ENCODE peak calls at places on chromosomes 1 and 21, in eight cellular contexts. One of them, this sample, is unnamed.

GRCh38 chr1:2178875-2179274 is 15.7 kb downstream of the FAAP20 start:
- DNase-seq in uterus: no peak
- DNase-seq in heart right ventricle: no peak
- DNase-seq in trophoblast cell: no peak
- DNase-seq in psoas muscle: no peak
- DNase-seq in hepatocyte: no peak
- DNase-seq in BJ: no peak
- DNase-seq in transverse colon: no peak
- DNase-seq in this sample: no peak

GRCh38 chr1:205563927-205564441 is 59.5 kb downstream of the CDK18 start:
- DNase-seq in heart right ventricle: no peak
- DNase-seq in trophoblast cell: no peak
- DNase-seq in uterus: no peak
- DNase-seq in transverse colon: peak
- DNase-seq in BJ: no peak
- DNase-seq in psoas muscle: no peak
- DNase-seq in hepatocyte: no peak
- DNase-seq in this sample: peak

GRCh38 chr1:53320646-53321045 is 7.2 kb downstream of the LRP8 start:
- DNase-seq in heart right ventricle: no peak
- DNase-seq in hepatocyte: no peak
- DNase-seq in uterus: no peak
- DNase-seq in BJ: no peak
- DNase-seq in trophoblast cell: no peak
- DNase-seq in transverse colon: no peak
- DNase-seq in psoas muscle: peak
- DNase-seq in this sample: no peak

GRCh38 chr1:37410815-37411214 is 63.6 kb upstream of the ZC3H12A start:
- DNase-seq in hepatocyte: peak
- DNase-seq in transverse colon: no peak
- DNase-seq in psoas muscle: no peak
- DNase-seq in trophoblast cell: peak
- DNase-seq in BJ: no peak
- DNase-seq in heart right ventricle: peak
- DNase-seq in uterus: no peak
- DNase-seq in this sample: no peak

GRCh38 chr1:219385786-219386427 is 212.2 kb downstream of the LYPLAL1 start:
- DNase-seq in uterus: peak
- DNase-seq in hepatocyte: peak
- DNase-seq in psoas muscle: no peak
- DNase-seq in transverse colon: no peak
- DNase-seq in BJ: no peak
- DNase-seq in trophoblast cell: peak
- DNase-seq in heart right ventricle: no peak
- DNase-seq in this sample: peak

GRCh38 chr1:175313672-175314225 is 121.2 kb upstream of the KIAA0040 start:
- DNase-seq in psoas muscle: no peak
- DNase-seq in trophoblast cell: no peak
- DNase-seq in hepatocyte: no peak
- DNase-seq in uterus: no peak
- DNase-seq in BJ: no peak
- DNase-seq in transverse colon: no peak
- DNase-seq in heart right ventricle: no peak
- DNase-seq in this sample: no peak

GRCh38 chr1:214416417-214417212 is 134.8 kb downstream of the PTPN14 start:
- DNase-seq in heart right ventricle: no peak
- DNase-seq in trophoblast cell: no peak
- DNase-seq in hepatocyte: no peak
- DNase-seq in BJ: no peak
- DNase-seq in transverse colon: no peak
- DNase-seq in psoas muscle: no peak
- DNase-seq in uterus: no peak
- DNase-seq in this sample: no peak

GRCh38 chr1:247212012-247212411 is 40.2 kb upstream of the ZNF124 start:
- DNase-seq in psoas muscle: no peak
- DNase-seq in transverse colon: peak
- DNase-seq in BJ: no peak
- DNase-seq in trophoblast cell: no peak
- DNase-seq in hepatocyte: no peak
- DNase-seq in heart right ventricle: no peak
- DNase-seq in uterus: no peak
- DNase-seq in this sample: no peak

GRCh38 chr1:63643926-63644325 is 50.7 kb downstream of the PGM1 start:
- DNase-seq in uterus: no peak
- DNase-seq in trophoblast cell: no peak
- DNase-seq in heart right ventricle: peak
- DNase-seq in transverse colon: no peak
- DNase-seq in psoas muscle: peak
- DNase-seq in hepatocyte: no peak
- DNase-seq in BJ: no peak
- DNase-seq in this sample: peak

GRCh38 chr1:24928631-24929090 is 1.4 kb downstream of the RUNX3 start:
- DNase-seq in trophoblast cell: no peak
- DNase-seq in BJ: no peak
- DNase-seq in heart right ventricle: no peak
- DNase-seq in uterus: no peak
- DNase-seq in psoas muscle: no peak
- DNase-seq in hepatocyte: no peak
- DNase-seq in transverse colon: peak
- DNase-seq in this sample: peak

GRCh38 chr1:226632922-226633351 is 84.4 kb downstream of the STUM start:
- DNase-seq in hepatocyte: no peak
- DNase-seq in transverse colon: no peak
- DNase-seq in psoas muscle: peak
- DNase-seq in heart right ventricle: no peak
- DNase-seq in trophoblast cell: no peak
- DNase-seq in BJ: no peak
- DNase-seq in uterus: no peak
- DNase-seq in this sample: no peak

GRCh38 chr1:21280011-21280471 is 10.2 kb downstream of the ECE1 start:
- DNase-seq in heart right ventricle: peak
- DNase-seq in BJ: no peak
- DNase-seq in psoas muscle: no peak
- DNase-seq in uterus: peak
- DNase-seq in trophoblast cell: no peak
- DNase-seq in hepatocyte: no peak
- DNase-seq in transverse colon: peak
- DNase-seq in this sample: no peak

GRCh38 chr1:117836069-117836468 is 93.4 kb downstream of the GDAP2 start:
- DNase-seq in transverse colon: no peak
- DNase-seq in hepatocyte: no peak
- DNase-seq in uterus: no peak
- DNase-seq in trophoblast cell: no peak
- DNase-seq in heart right ventricle: no peak
- DNase-seq in psoas muscle: no peak
- DNase-seq in BJ: no peak
- DNase-seq in this sample: no peak

GRCh38 chr1:113140588-113141446 is 67.8 kb downstream of the LRIG2 start:
- DNase-seq in heart right ventricle: peak
- DNase-seq in BJ: no peak
- DNase-seq in hepatocyte: peak
- DNase-seq in uterus: peak
- DNase-seq in trophoblast cell: peak
- DNase-seq in psoas muscle: peak
- DNase-seq in transverse colon: peak
- DNase-seq in this sample: peak

GRCh38 chr1:19047373-19047772 is 90.9 kb upstream of the IFFO2 start:
- DNase-seq in trophoblast cell: no peak
- DNase-seq in psoas muscle: peak
- DNase-seq in BJ: no peak
- DNase-seq in transverse colon: no peak
- DNase-seq in uterus: no peak
- DNase-seq in hepatocyte: no peak
- DNase-seq in heart right ventricle: no peak
- DNase-seq in this sample: no peak

GRCh38 chr21:36441715-36442114 is 38.2 kb downstream of the CLDN14 start:
- DNase-seq in psoas muscle: no peak
- DNase-seq in BJ: no peak
- DNase-seq in transverse colon: no peak
- DNase-seq in hepatocyte: no peak
- DNase-seq in heart right ventricle: no peak
- DNase-seq in uterus: no peak
- DNase-seq in trophoblast cell: no peak
- DNase-seq in this sample: peak

GRCh38 chr1:168598963-168599362 is 22.6 kb downstream of the XCL1 start:
- DNase-seq in heart right ventricle: no peak
- DNase-seq in psoas muscle: no peak
- DNase-seq in uterus: no peak
- DNase-seq in hepatocyte: no peak
- DNase-seq in transverse colon: no peak
- DNase-seq in BJ: no peak
- DNase-seq in trophoblast cell: no peak
- DNase-seq in this sample: no peak

GRCh38 chr1:52668711-52669110 is 29.4 kb downstream of the COA7 start:
- DNase-seq in uterus: no peak
- DNase-seq in BJ: no peak
- DNase-seq in transverse colon: no peak
- DNase-seq in trophoblast cell: no peak
- DNase-seq in heart right ventricle: no peak
- DNase-seq in psoas muscle: no peak
- DNase-seq in hepatocyte: no peak
- DNase-seq in this sample: no peak

GRCh38 chr21:39175154-39175553 is 8.1 kb downstream of the PSMG1 start:
- DNase-seq in trophoblast cell: no peak
- DNase-seq in psoas muscle: no peak
- DNase-seq in heart right ventricle: no peak
- DNase-seq in transverse colon: no peak
- DNase-seq in uterus: no peak
- DNase-seq in hepatocyte: peak
- DNase-seq in BJ: no peak
- DNase-seq in this sample: no peak

GRCh38 chr1:177023249-177023648 is 141.3 kb downstream of the ASTN1 start:
- DNase-seq in trophoblast cell: no peak
- DNase-seq in heart right ventricle: no peak
- DNase-seq in hepatocyte: no peak
- DNase-seq in psoas muscle: no peak
- DNase-seq in BJ: no peak
- DNase-seq in uterus: no peak
- DNase-seq in transverse colon: no peak
- DNase-seq in this sample: no peak

GRCh38 chr1:180243517-180244221 is 13.6 kb downstream of the LHX4 start:
- DNase-seq in psoas muscle: no peak
- DNase-seq in BJ: no peak
- DNase-seq in transverse colon: no peak
- DNase-seq in uterus: no peak
- DNase-seq in hepatocyte: no peak
- DNase-seq in heart right ventricle: no peak
- DNase-seq in trophoblast cell: no peak
- DNase-seq in this sample: no peak

GRCh38 chr1:228273720-228274451 is 66.0 kb downstream of the OBSCN start:
- DNase-seq in heart right ventricle: peak
- DNase-seq in hepatocyte: no peak
- DNase-seq in transverse colon: no peak
- DNase-seq in psoas muscle: peak
- DNase-seq in BJ: no peak
- DNase-seq in uterus: no peak
- DNase-seq in trophoblast cell: no peak
- DNase-seq in this sample: no peak

GRCh38 chr1:31815307-31815645 is 546 bp downstream of the SPOCD1 start:
- DNase-seq in trophoblast cell: no peak
- DNase-seq in BJ: no peak
- DNase-seq in psoas muscle: no peak
- DNase-seq in heart right ventricle: no peak
- DNase-seq in hepatocyte: no peak
- DNase-seq in transverse colon: no peak
- DNase-seq in uterus: no peak
- DNase-seq in this sample: no peak

GRCh38 chr1:53722025-53722424 is 16.9 kb downstream of the GLIS1 start:
- DNase-seq in trophoblast cell: no peak
- DNase-seq in hepatocyte: no peak
- DNase-seq in transverse colon: no peak
- DNase-seq in uterus: no peak
- DNase-seq in heart right ventricle: no peak
- DNase-seq in psoas muscle: no peak
- DNase-seq in BJ: no peak
- DNase-seq in this sample: no peak

GRCh38 chr1:5311634-5312298 is 657.4 kb downstream of the AJAP1 start:
- DNase-seq in transverse colon: no peak
- DNase-seq in hepatocyte: no peak
- DNase-seq in BJ: no peak
- DNase-seq in uterus: no peak
- DNase-seq in heart right ventricle: no peak
- DNase-seq in psoas muscle: no peak
- DNase-seq in trophoblast cell: no peak
- DNase-seq in this sample: no peak

GRCh38 chr21:19684328-19684727 is 1280.7 kb upstream of the TMPRSS15 start:
- DNase-seq in uterus: no peak
- DNase-seq in trophoblast cell: no peak
- DNase-seq in transverse colon: no peak
- DNase-seq in psoas muscle: no peak
- DNase-seq in hepatocyte: no peak
- DNase-seq in BJ: no peak
- DNase-seq in heart right ventricle: no peak
- DNase-seq in this sample: no peak

GRCh38 chr1:241715956-241716355 is 63.9 kb downstream of the WDR64 start:
- DNase-seq in uterus: no peak
- DNase-seq in BJ: no peak
- DNase-seq in trophoblast cell: no peak
- DNase-seq in heart right ventricle: no peak
- DNase-seq in hepatocyte: no peak
- DNase-seq in transverse colon: no peak
- DNase-seq in psoas muscle: no peak
- DNase-seq in this sample: no peak

GRCh38 chr1:200741808-200742207 is 3.1 kb downstream of the CAMSAP2 start:
- DNase-seq in heart right ventricle: no peak
- DNase-seq in transverse colon: no peak
- DNase-seq in psoas muscle: no peak
- DNase-seq in hepatocyte: no peak
- DNase-seq in trophoblast cell: no peak
- DNase-seq in BJ: no peak
- DNase-seq in uterus: no peak
- DNase-seq in this sample: peak
- H3K4me3 ChIP-seq in heart right ventricle: peak
- H3K4me3 ChIP-seq in transverse colon: no peak
- H3K4me3 ChIP-seq in psoas muscle: peak
- H3K4me3 ChIP-seq in hepatocyte: peak
- H3K4me3 ChIP-seq in trophoblast cell: no peak
- H3K4me3 ChIP-seq in BJ: peak
- H3K4me3 ChIP-seq in uterus: peak
- H3K4me3 ChIP-seq in this sample: no peak

GRCh38 chr1:68051475-68051874 is 1.0 kb upstream of the DIRAS3 start:
- DNase-seq in psoas muscle: peak
- DNase-seq in uterus: peak
- DNase-seq in heart right ventricle: peak
- DNase-seq in BJ: no peak
- DNase-seq in hepatocyte: peak
- DNase-seq in trophoblast cell: no peak
- DNase-seq in transverse colon: no peak
- DNase-seq in this sample: peak
- H3K4me3 ChIP-seq in psoas muscle: peak
- H3K4me3 ChIP-seq in uterus: peak
- H3K4me3 ChIP-seq in heart right ventricle: peak
- H3K4me3 ChIP-seq in BJ: peak
- H3K4me3 ChIP-seq in hepatocyte: peak
- H3K4me3 ChIP-seq in trophoblast cell: no peak
- H3K4me3 ChIP-seq in transverse colon: no peak
- H3K4me3 ChIP-seq in this sample: no peak

GRCh38 chr21:46022551-46023107 is 41.1 kb downstream of the COL6A1 start:
- DNase-seq in heart right ventricle: peak
- DNase-seq in hepatocyte: peak
- DNase-seq in uterus: peak
- DNase-seq in psoas muscle: peak
- DNase-seq in transverse colon: no peak
- DNase-seq in BJ: no peak
- DNase-seq in trophoblast cell: no peak
- DNase-seq in this sample: no peak
- H3K4me3 ChIP-seq in heart right ventricle: no peak
- H3K4me3 ChIP-seq in hepatocyte: no peak
- H3K4me3 ChIP-seq in uterus: no peak
- H3K4me3 ChIP-seq in psoas muscle: no peak
- H3K4me3 ChIP-seq in transverse colon: no peak
- H3K4me3 ChIP-seq in BJ: no peak
- H3K4me3 ChIP-seq in trophoblast cell: no peak
- H3K4me3 ChIP-seq in this sample: no peak

GRCh38 chr1:8121261-8122159 is 95.4 kb upstream of the ERRFI1 start:
- DNase-seq in hepatocyte: peak
- DNase-seq in uterus: peak
- DNase-seq in transverse colon: peak
- DNase-seq in psoas muscle: no peak
- DNase-seq in trophoblast cell: no peak
- DNase-seq in heart right ventricle: no peak
- DNase-seq in BJ: no peak
- DNase-seq in this sample: peak
- H3K4me3 ChIP-seq in hepatocyte: no peak
- H3K4me3 ChIP-seq in uterus: no peak
- H3K4me3 ChIP-seq in transverse colon: no peak
- H3K4me3 ChIP-seq in psoas muscle: no peak
- H3K4me3 ChIP-seq in trophoblast cell: no peak
- H3K4me3 ChIP-seq in heart right ventricle: no peak
- H3K4me3 ChIP-seq in BJ: no peak
- H3K4me3 ChIP-seq in this sample: no peak

This sample was measured in small intestine.